ENCODE peak calls at places on chromosome 9, in four cellular contexts. L is heart right ventricle, I is uterus, S is sigmoid colon. P is an unnamed sample.
A peak's percentile ranks its signal among the peaks of the same experiment; 100 is the strongest.

GRCh38 chr9:93257808-93258331 is 73.9 kb downstream of the WNK2 start:
- DNase-seq in L (no peak), I (no peak), S (peak; percentile 47), P (no peak)

GRCh38 chr9:89744255-89744648 is 139.4 kb downstream of the GADD45G start:
- DNase-seq in L (no peak), I (no peak), S (no peak), P (no peak)

GRCh38 chr9:78123808-78124207 is 92.2 kb upstream of the GNAQ start:
- DNase-seq in L (no peak), I (no peak), S (no peak), P (no peak)

GRCh38 chr9:79645110-79645509 is 73.3 kb downstream of the TLE4 start:
- DNase-seq in L (no peak), I (no peak), S (no peak), P (no peak)

GRCh38 chr9:93959739-93960154 is 4.6 kb upstream of the BARX1 start:
- DNase-seq in L (no peak), I (no peak), S (no peak), P (no peak)

GRCh38 chr9:136474974-136475865 is 7.6 kb downstream of the SEC16A start:
- DNase-seq in L (no peak), I (no peak), S (no peak), P (no peak)

GRCh38 chr9:78745996-78746395 is 449.1 kb downstream of the PSAT1 start:
- DNase-seq in L (no peak), I (no peak), S (no peak), P (no peak)

GRCh38 chr9:109469646-109470358 is 28.3 kb downstream of the PTPN3 start:
- DNase-seq in L (peak; percentile 66), I (peak; percentile 43), S (peak; percentile 81), P (peak; percentile 83)

GRCh38 chr9:134706522-134706921 is 64.9 kb downstream of the COL5A1 start:
- DNase-seq in L (no peak), I (no peak), S (no peak), P (peak; percentile 31)

DNA sequence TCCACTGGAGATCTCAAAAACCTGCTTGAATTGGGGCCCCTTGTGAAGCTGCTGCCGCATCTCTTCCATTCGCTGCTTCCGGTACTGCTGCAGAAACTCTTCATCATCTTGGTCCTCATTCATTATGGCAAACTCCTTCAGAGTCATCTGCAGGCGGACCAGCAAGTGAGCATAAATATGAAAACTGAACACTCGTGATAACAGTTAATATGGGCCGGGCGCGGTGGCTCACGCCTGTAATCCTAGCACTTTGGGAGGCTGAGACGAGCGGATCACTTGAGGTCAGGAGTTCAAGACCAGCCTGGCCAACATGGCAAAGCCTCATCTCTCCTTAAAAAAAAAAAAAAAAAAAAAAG is 7.9 kb downstream of the PDCL start:
- DNase-seq in L (no peak), I (no peak), S (no peak), P (no peak)
- H3K36me3 ChIP-seq in L (peaks cover 8% of the 10 kb centered on the region), I (no peaks in the 10 kb centered on the region), S (peaks cover 54% of the 10 kb centered on the region), P (peaks cover 6% of the 10 kb centered on the region)

GRCh38 chr9:115498338-115498737 is 380.4 kb upstream of the TNC start:
- DNase-seq in L (no peak), I (no peak), S (no peak), P (no peak)
- TF ChIP-seq CTCF in L (no peak), I (no peak), S (no peak), P (no peak)

DNA sequence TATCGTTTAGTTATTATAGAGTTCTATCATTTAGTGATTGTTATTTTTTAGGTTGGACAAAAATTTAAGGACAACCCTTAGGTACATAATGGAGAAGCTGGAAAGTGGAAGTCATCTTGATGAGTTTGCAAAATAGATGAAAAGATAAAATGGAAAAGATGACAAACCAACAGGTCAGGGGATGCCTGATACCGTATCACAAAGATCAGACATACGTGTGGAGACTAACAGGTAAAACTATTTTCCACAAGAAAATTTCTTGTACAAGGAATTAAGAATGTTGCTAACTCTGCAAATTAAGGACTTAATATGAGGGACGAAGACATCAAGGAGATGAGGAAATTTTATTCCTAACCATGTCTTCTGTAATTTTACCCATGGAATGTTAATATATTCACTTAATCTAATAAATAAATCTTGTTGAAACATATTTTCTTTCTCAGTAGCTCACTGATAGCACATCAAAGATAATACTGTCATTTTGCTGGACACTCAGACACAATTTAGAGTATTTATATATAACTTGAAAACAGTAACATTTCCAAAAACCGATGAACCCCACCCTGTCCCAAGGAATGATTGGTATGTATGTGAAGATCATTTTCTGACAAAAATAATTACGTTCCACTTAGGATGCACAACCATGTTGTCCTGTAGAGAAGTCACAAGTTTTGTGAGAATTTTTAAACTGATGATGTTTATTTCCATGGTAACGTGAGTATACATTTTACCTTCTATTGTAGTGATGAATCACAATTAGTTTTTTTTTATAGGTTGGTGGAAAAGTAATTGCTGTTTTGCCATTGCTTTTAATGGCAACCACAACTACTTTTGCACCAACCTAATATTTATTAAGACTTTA is 2.6 kb downstream of the LURAP1L start:
- DNase-seq in L (no peak), I (no peak), S (no peak), P (no peak)
- H3K4me3 ChIP-seq in L (peak overlapping the region; percentile 81), I (peak overlapping the region; percentile 84), S (peak overlapping the region; percentile 80), P (no peak overlapping the region)

GRCh38 chr9:132910376-132910775 is 31.7 kb downstream of the SPACA9 start:
- DNase-seq in L (no peak), I (no peak), S (no peak), P (no peak)

GRCh38 chr9:132914924-132915323 is 29.5 kb downstream of the TSC1 start:
- DNase-seq in L (no peak), I (no peak), S (no peak), P (no peak)

GRCh38 chr9:132908635-132909034 is 29.9 kb downstream of the SPACA9 start:
- DNase-seq in L (no peak), I (no peak), S (no peak), P (no peak)

GRCh38 chr9:132912131-132912530 is 32.3 kb downstream of the TSC1 start:
- DNase-seq in L (no peak), I (no peak), S (no peak), P (no peak)
- H3K36me3 ChIP-seq in L (peaks cover 40% of the 10 kb centered on the region), I (no peaks in the 10 kb centered on the region), S (peaks cover 96% of the 10 kb centered on the region), P (no peaks in the 10 kb centered on the region)

GRCh38 chr9:14660721-14661120 is 32.5 kb downstream of the ZDHHC21 start:
- DNase-seq in L (no peak), I (no peak), S (no peak), P (no peak)

GRCh38 chr9:14662060-14662453 is 31.2 kb downstream of the ZDHHC21 start:
- DNase-seq in L (no peak), I (no peak), S (no peak), P (no peak)

DNA sequence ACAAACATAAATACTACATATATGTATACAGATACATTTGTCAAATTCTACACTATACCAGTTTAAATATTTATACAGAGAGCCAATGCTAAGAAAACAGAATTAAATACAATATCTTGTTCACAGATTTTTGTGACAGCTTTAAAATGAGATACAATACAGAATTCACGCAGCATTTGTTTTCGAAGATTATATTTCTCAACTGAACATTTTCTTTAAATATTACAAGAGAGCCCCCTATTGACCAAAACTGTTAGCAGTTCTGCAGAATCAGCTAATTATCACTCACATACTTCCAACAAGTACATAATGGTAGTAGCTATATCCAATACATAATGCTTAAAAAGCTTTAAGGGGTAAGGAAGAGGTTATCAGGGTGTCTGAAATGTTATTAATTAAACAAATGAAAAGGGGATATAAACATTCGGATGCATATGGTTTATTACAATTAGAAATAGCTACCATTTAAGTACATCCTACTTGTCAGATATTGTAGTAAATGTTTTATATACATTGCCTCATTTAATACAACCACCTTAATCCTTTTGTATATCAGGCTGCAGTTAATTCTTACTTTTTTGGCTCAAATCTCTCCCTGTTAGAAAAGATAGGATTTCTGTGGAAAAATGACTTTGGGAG is 31.7 kb downstream of the ZDHHC21 start:
- DNase-seq in L (no peak), I (no peak), S (no peak), P (peak; percentile 4)
- TF ChIP-seq CTCF in L (peak; percentile 29), I (no peak), S (no peak), P (no peak)

GRCh38 chr9:127788337-127789011 is 2.6 kb downstream of the CDK9 start:
- DNase-seq in L (no peak), I (no peak), S (no peak), P (no peak)
- H3K4me3 ChIP-seq in L (no peak overlapping the region), I (no peak overlapping the region), S (no peak overlapping the region), P (no peak overlapping the region)

GRCh38 chr9:130698514-130698913 is 4.9 kb downstream of the EXOSC2 start:
- DNase-seq in L (no peak), I (no peak), S (no peak), P (no peak)
- H3K36me3 ChIP-seq in L (peaks cover 33% of the 10 kb centered on the region), I (no peaks in the 10 kb centered on the region), S (peaks cover 78% of the 10 kb centered on the region), P (peaks cover 13% of the 10 kb centered on the region)

GRCh38 chr9:116495725-116496124 is 191.4 kb upstream of the TRIM32 start:
- DNase-seq in L (no peak), I (no peak), S (no peak), P (no peak)

GRCh38 chr9:116496167-116496566 is 190.9 kb upstream of the TRIM32 start:
- DNase-seq in L (no peak), I (no peak), S (no peak), P (no peak)

GRCh38 chr9:116499434-116499833 is 187.7 kb upstream of the TRIM32 start:
- DNase-seq in L (no peak), I (no peak), S (no peak), P (no peak)

GRCh38 chr9:116494815-116495634 is 192.1 kb upstream of the TRIM32 start:
- DNase-seq in L (peak; percentile 9), I (no peak), S (no peak), P (peak; percentile 26)

DNA sequence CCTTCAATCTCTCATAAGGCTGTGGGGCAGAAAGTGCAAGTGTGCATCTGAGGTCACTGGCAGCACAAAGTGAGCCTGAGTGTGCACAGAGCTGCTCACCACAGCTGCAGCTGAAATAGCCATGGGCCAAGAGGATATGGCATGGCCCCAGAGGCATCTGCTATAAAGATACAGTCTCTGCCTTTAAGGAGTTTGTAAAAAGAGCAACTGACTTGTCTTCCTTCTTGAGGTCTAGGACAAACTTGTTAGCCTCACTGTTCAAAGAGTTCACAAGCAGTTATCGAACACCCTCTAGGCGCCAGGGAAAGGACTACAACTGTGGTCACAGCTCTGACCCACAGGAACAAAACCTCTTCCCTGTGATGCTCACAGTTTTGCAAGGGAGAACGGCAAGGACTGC is 190.0 kb upstream of the TRIM32 start:
- DNase-seq in L (peak; percentile 9), I (peak; percentile 44), S (no peak), P (no peak)
- TF ChIP-seq CTCF in L (no peak), I (no peak), S (no peak), P (no peak)

P was measured in mucosa of descending colon.